ENCODE peak calls at places on chromosome 2, in four cellular contexts. W is AG04449, I is DND-41, G is foreskin fibroblast. V is an unnamed sample.

GRCh38 chr2:210198326-210198725 is 26.9 kb downstream of the ACADL start:
- DNase-seq in W (no peak), I (no peak), G (peak; percentile 60), V (peak; percentile 85)

GRCh38 chr2:100759901-100760300 is 60.0 kb upstream of the NPAS2 start:
- DNase-seq in W (no peak), I (no peak), G (peak; percentile 55), V (no peak)

GRCh38 chr2:106882658-106883057 is 3.3 kb downstream of the ST6GAL2 start:
- DNase-seq in W (no peak), I (no peak), G (peak; percentile 6), V (no peak)

GRCh38 chr2:195319112-195319460 is 337.9 kb upstream of the SLC39A10 start:
- DNase-seq in W (peak; percentile 17), I (no peak), G (peak; percentile 68), V (no peak)

GRCh38 chr2:210233487-210233886 is 8.2 kb upstream of the ACADL start:
- DNase-seq in W (no peak), I (no peak), G (no peak), V (no peak)

GRCh38 chr2:197453914-197454398 is 604 bp downstream of the COQ10B start:
- DNase-seq in W (peak; percentile 67), I (no peak), G (peak; percentile 96), V (no peak)

GRCh38 chr2:84409531-84409930 is 49.5 kb downstream of the SUCLG1 start:
- DNase-seq in W (no peak), I (no peak), G (no peak), V (no peak)

GRCh38 chr2:100613719-100614118 is 50.9 kb downstream of the PDCL3 start:
- DNase-seq in W (no peak), I (no peak), G (no peak), V (no peak)

GRCh38 chr2:227407601-227408089 is 19.9 kb upstream of the SCYGR1 start:
- DNase-seq in W (no peak), I (no peak), G (peak; percentile 93), V (peak; percentile 93)

GRCh38 chr2:55957142-55957541 is 33.6 kb upstream of the EFEMP1 start:
- DNase-seq in W (no peak), I (no peak), G (no peak), V (no peak)

GRCh38 chr2:16774980-16775963 is 109.6 kb upstream of the CYRIA start:
- DNase-seq in W (no peak), I (no peak), G (no peak), V (peak; percentile 39)

GRCh38 chr2:8574196-8575010 is 107.5 kb upstream of the ID2 start:
- DNase-seq in W (no peak), I (no peak), G (no peak), V (no peak)

GRCh38 chr2:58215429-58215828 is 25.7 kb downstream of the FANCL start:
- DNase-seq in W (no peak), I (no peak), G (peak; percentile 3), V (peak; percentile 66)

GRCh38 chr2:54728669-54729120 is 5.2 kb downstream of the EML6 start:
- DNase-seq in W (peak; percentile 65), I (no peak), G (peak; percentile 93), V (no peak)

GRCh38 chr2:48250943-48251342 is 279.0 kb upstream of the STON1 start:
- DNase-seq in W (no peak), I (no peak), G (peak; percentile 53), V (no peak)

DNA sequence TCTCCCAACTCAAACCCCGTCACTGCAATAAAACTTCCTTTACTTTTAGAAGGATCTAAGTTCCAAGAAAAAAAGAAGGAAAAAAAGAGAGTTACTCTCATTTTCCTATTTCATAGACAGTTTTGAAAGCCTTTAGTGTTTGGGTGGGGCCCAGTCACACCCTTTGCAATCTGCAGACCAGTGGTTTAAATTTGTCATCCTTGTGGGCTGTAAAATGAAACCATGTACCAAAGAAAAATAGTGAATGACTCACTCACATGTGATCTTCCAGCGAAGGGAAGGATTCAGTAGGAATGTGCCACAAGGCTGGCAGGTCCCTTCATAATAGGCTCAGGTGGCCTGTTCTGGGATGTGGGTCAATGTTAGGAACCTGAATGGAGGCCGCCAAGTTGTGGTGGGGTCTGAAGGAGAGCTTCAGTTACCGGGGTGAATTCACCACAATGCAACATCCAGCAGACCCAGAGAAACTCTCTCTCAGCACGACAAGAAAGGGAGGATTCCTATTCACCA is 28.3 kb downstream of the ANXA4 start:
- DNase-seq in W (no peak), I (no peak), G (peak; percentile 92), V (peak; percentile 11)
- TF ChIP-seq CTCF in W (no peak), I (no peak), G (no peak), V (no peak)

DNA sequence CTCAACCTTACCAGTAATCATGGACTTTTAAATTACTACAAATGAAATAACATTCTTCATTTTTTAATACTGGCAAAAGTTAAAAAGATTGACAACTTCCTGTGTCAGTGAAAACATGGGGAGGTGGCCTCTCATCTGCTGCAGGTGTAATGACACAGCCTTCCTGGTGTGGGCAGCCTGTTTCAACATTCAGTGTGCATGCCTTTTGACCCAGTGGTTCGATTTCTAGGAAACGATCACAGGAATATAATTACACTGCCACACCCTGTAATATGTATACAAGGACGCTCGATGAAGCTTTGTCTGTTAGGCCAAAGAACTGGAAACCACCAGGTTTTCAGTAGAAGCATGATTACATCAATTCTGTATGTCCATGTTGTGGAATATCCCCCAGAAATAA is 68.7 kb downstream of the MTHFD2 start:
- DNase-seq in W (no peak), I (peak; percentile 68), G (no peak), V (no peak)
- TF ChIP-seq CTCF in W (no peak), I (peak; percentile 66), G (no peak), V (no peak)

GRCh38 chr2:28340312-28341202 is 52.1 kb upstream of the FOSL2 start:
- DNase-seq in W (no peak), I (no peak), G (no peak), V (no peak)
- TF ChIP-seq CTCF in W (no peak), I (no peak), G (no peak), V (no peak)

GRCh38 chr2:27306136-27306535 is 2.1 kb downstream of the UCN start:
- DNase-seq in W (no peak), I (no peak), G (no peak), V (no peak)

GRCh38 chr2:27307545-27308358 is 493 bp downstream of the UCN start:
- DNase-seq in W (no peak), I (no peak), G (peak; percentile 47), V (peak; percentile 37)

GRCh38 chr2:27308359-27308875 is at the start of gene UCN:
- DNase-seq in W (no peak), I (peak; percentile 23), G (peak; percentile 72), V (peak; percentile 52)

GRCh38 chr2:27305516-27305915 is 2.7 kb downstream of the UCN start:
- DNase-seq in W (no peak), I (no peak), G (no peak), V (no peak)

GRCh38 chr2:27306657-27307544 is 1.3 kb downstream of the UCN start:
- DNase-seq in W (no peak), I (no peak), G (peak; percentile 40), V (peak; percentile 57)
- TF ChIP-seq CTCF in W (no peak), I (no peak), G (no peak), V (peak; percentile 33)

GRCh38 chr2:208819190-208819589 is 412.6 kb downstream of the PTH2R start:
- DNase-seq in W (no peak), I (no peak), G (no peak), V (no peak)

GRCh38 chr2:208820289-208820688 is 413.7 kb downstream of the PTH2R start:
- DNase-seq in W (no peak), I (no peak), G (no peak), V (peak; percentile 33)
- TF ChIP-seq CTCF in W (no peak), I (peak; percentile 29), G (no peak), V (peak; percentile 45)

DNA sequence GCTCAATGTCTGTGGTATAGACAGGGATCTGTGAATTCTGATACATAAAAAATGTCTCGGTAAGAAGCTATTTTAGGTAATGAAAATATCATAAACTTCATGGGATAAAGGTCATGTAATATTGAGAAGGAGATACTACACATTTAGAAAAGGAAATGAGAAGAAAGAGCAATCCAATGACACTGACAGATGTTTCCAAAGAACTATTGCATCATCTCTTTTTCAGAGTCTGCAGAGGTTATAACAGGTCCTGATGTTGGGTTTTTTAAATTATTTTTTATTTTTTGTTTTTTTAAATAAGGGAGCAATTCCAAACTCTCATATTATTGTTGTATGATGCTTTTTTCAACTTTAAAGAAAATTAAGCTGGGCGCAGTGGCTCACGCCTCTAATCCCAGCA is 176.9 kb downstream of the KCNH7 start:
- DNase-seq in W (no peak), I (no peak), G (no peak), V (no peak)
- TF ChIP-seq CTCF in W (no peak), I (no peak), G (no peak), V (no peak)

GRCh38 chr2:97646977-97647376 is 1.1 kb downstream of the COX5B start:
- DNase-seq in W (no peak), I (no peak), G (no peak), V (no peak)

GRCh38 chr2:97654324-97654723 is 8.5 kb downstream of the COX5B start:
- DNase-seq in W (no peak), I (no peak), G (no peak), V (no peak)

GRCh38 chr2:97653874-97654273 is 8.0 kb downstream of the COX5B start:
- DNase-seq in W (no peak), I (no peak), G (no peak), V (no peak)

GRCh38 chr2:97654791-97655190 is 8.9 kb downstream of the COX5B start:
- DNase-seq in W (no peak), I (no peak), G (no peak), V (no peak)

DNA sequence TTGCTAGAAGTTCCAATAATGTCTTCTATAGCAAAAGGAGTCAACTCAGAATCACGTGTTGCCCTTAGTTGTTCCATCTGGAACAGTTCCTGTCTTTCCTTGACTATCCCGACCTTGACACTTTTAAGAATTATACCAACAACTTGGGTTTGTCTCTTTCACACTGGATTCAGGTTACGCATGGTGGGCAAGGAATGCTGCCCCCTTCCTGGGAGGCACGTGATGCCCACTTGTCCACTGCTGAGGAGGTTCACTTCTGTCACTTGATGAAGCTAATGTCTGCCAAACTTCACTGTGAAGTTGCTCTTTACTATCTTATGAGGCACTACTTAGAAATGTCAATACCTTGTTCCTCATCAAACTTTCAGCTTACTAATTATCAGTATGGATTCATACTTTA is 5.3 kb downstream of the COX5B start:
- DNase-seq in W (no peak), I (no peak), G (no peak), V (no peak)
- TF ChIP-seq CTCF in W (no peak), I (no peak), G (no peak), V (no peak)

GRCh38 chr2:160209457-160209856 is 9.4 kb upstream of the ITGB6 start:
- DNase-seq in W (peak; percentile 98), I (no peak), G (peak; percentile 92), V (no peak)
- TF ChIP-seq CTCF in W (peak; percentile 20), I (no peak), G (peak; percentile 14), V (no peak)